ENCODE peak calls at places on chromosomes 16 and 17, in ten cellular contexts. G, E, A, L, X, N, M, Y, H and V are unnamed samples.
A peak's percentile ranks its signal among the peaks of the same experiment; 100 is the strongest.

GRCh38 chr16:70675851-70676513 is 9.9 kb downstream of the MTSS2 start:
- DNase-seq in G (no peak), E (no peak), A (no peak), L (no peak), X (no peak), N (no peak), M (no peak), Y (no peak), H (no peak), V (no peak)

GRCh38 chr16:87382023-87382785 is 1.4 kb downstream of the FBXO31 start:
- DNase-seq in G (no peak), E (no peak), A (no peak), L (no peak), X (no peak), N (no peak), M (no peak), Y (no peak), H (no peak), V (peak; percentile 40)

GRCh38 chr16:30561212-30561816 is 3.1 kb upstream of the ZNF764 start:
- DNase-seq in G (no peak), E (no peak), A (no peak), L (no peak), X (no peak), N (no peak), M (no peak), Y (peak; percentile 16), H (no peak), V (no peak)

GRCh38 chr16:29868396-29868795 is 5.4 kb upstream of the CDIPT start:
- DNase-seq in G (no peak), E (no peak), A (no peak), L (no peak), X (no peak), N (no peak), M (no peak), Y (no peak), H (no peak), V (no peak)

GRCh38 chr17:78019367-78019975 is 61.0 kb downstream of the TNRC6C start:
- DNase-seq in G (no peak), E (peak; percentile 49), A (peak; percentile 55), L (no peak), X (peak; percentile 73), N (no peak), M (peak; percentile 62), Y (no peak), H (peak; percentile 33), V (peak; percentile 58)

GRCh38 chr16:74724820-74725549 is 24.3 kb upstream of the MLKL start:
- DNase-seq in G (no peak), E (no peak), A (no peak), L (no peak), X (no peak), N (no peak), M (peak; percentile 82), Y (no peak), H (no peak), V (peak; percentile 87)

GRCh38 chr17:39935896-39936295 is 8.4 kb downstream of the LRRC3C start:
- DNase-seq in G (no peak), E (no peak), A (no peak), L (no peak), X (peak; percentile 9), N (no peak), M (peak; percentile 55), Y (no peak), H (no peak), V (peak; percentile 49)

GRCh38 chr17:10094806-10095205 is 103.6 kb downstream of the GAS7 start:
- DNase-seq in G (no peak), E (no peak), A (no peak), L (no peak), X (no peak), N (no peak), M (no peak), Y (no peak), H (no peak), V (no peak)

GRCh38 chr17:18318122-18318521 is 3.0 kb downstream of the SMCR8 start:
- DNase-seq in G (no peak), E (no peak), A (no peak), L (no peak), X (no peak), N (no peak), M (no peak), Y (no peak), H (no peak), V (peak; percentile 9)

GRCh38 chr16:81632392-81633146 is 146.5 kb upstream of the PLCG2 start:
- DNase-seq in G (peak; percentile 76), E (no peak), A (peak; percentile 44), L (peak; percentile 95), X (peak; percentile 85), N (no peak), M (peak; percentile 94), Y (no peak), H (peak; percentile 93), V (peak; percentile 46)

GRCh38 chr16:84190731-84191388 is at the start of gene ADAD2:
- DNase-seq in G (peak; percentile 20), E (no peak), A (no peak), L (no peak), X (no peak), N (no peak), M (no peak), Y (no peak), H (peak; percentile 37), V (no peak)

DNA sequence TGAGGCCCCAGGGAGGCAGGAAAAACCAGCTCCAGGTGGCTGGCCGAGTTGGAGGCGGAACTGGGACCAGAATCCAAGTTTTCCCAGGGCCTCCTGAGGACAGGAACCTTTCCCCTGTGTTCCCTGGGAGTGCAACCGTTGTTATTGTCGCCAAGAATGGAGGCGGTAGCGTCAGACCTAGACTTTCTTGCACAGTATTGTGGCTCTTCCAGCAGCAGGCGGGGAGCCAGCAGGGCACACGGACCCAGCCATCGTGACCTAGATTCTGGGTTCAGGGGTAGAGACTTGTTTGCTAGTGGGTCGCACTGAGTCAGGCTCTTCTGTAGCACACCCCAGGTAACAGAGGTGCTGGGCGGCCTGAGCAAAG is 667 bp upstream of the KIF19 start:
- DNase-seq in G (no peak), E (no peak), A (no peak), L (no peak), X (no peak), N (no peak), M (no peak), Y (no peak), H (no peak), V (no peak)
- H3K4me3 ChIP-seq in G (no peak overlapping the region), E (no peak overlapping the region), A (no peak overlapping the region), L (no peak overlapping the region), X (no peak overlapping the region), N (no peak overlapping the region), M (no peak overlapping the region), Y (peak overlapping the region; percentile 60), H (no peak overlapping the region), V (no peak overlapping the region)

GRCh38 chr17:53619025-53619424 is 203.7 kb upstream of the KIF2B start:
- DNase-seq in G (no peak), E (no peak), A (no peak), L (no peak), X (no peak), N (no peak), M (no peak), Y (no peak), H (no peak), V (no peak)
- H2AFZ ChIP-seq in G (no peak overlapping the region), E (no peak overlapping the region), A (no peak overlapping the region), L (no peak overlapping the region), X (no peak overlapping the region), N (peak overlapping the region; percentile 53), M (no peak overlapping the region), Y (peak overlapping the region; percentile 58), H (no peak overlapping the region), V (no peak overlapping the region)

GRCh38 chr16:72092832-72093447 is 480 bp downstream of the TXNL4B start:
- DNase-seq in G (peak; percentile 25), E (no peak), A (peak; percentile 57), L (peak; percentile 65), X (peak; percentile 63), N (no peak), M (peak; percentile 68), Y (peak; percentile 51), H (no peak), V (peak; percentile 70)
- H3K4me3 ChIP-seq in G (peak overlapping the region; percentile 83), E (peak overlapping the region; percentile 96), A (peak overlapping the region; percentile 86), L (peak overlapping the region; percentile 95), X (peak overlapping the region; percentile 92), N (peak overlapping the region; percentile 83), M (peak overlapping the region; percentile 80), Y (peak overlapping the region; percentile 75), H (peak overlapping the region; percentile 73), V (peak overlapping the region; percentile 97)

GRCh38 chr16:27911486-27911885 is 152.0 kb downstream of the GSG1L start:
- DNase-seq in G (peak; percentile 6), E (no peak), A (no peak), L (no peak), X (no peak), N (no peak), M (no peak), Y (no peak), H (no peak), V (no peak)
- H2AFZ ChIP-seq in G (no peak overlapping the region), E (no peak overlapping the region), A (no peak overlapping the region), L (no peak overlapping the region), X (no peak overlapping the region), N (no peak overlapping the region), M (no peak overlapping the region), Y (no peak overlapping the region), H (no peak overlapping the region), V (no peak overlapping the region)

GRCh38 chr17:3916013-3916696 is at the start of gene P2RX1:
- DNase-seq in G (peak; percentile 73), E (peak; percentile 43), A (no peak), L (no peak), X (no peak), N (no peak), M (no peak), Y (no peak), H (no peak), V (no peak)
- H3K4me3 ChIP-seq in G (no peak within 1 kb of the TSS), E (no peak within 1 kb of the TSS), A (no peak within 1 kb of the TSS), L (no peak within 1 kb of the TSS), X (no peak within 1 kb of the TSS), N (no peak within 1 kb of the TSS), M (no peak within 1 kb of the TSS), Y (no peak within 1 kb of the TSS), H (no peak within 1 kb of the TSS), V (no peak within 1 kb of the TSS)